ENCODE peak calls at places on chromosome 7, in six cellular contexts. I is Peyer's patch, F is tibial nerve, S is body of pancreas, Q is K562, U is GM12892. Y is an unnamed sample.

GRCh38 chr7:100949931-100950443 is 653 bp downstream of the MUC3A start:
- DNase-seq in I (peak; percentile 58), F (no peak), S (no peak), Q (peak; percentile 12), U (no peak), Y (no peak)

GRCh38 chr7:36644625-36645422 is 79.5 kb downstream of the AOAH start:
- DNase-seq in I (no peak), F (no peak), S (no peak), Q (no peak), U (no peak), Y (no peak)

GRCh38 chr7:120916116-120916515 is 34.5 kb upstream of the ING3 start:
- DNase-seq in I (no peak), F (no peak), S (no peak), Q (no peak), U (no peak), Y (no peak)

GRCh38 chr7:99365318-99366141 is 9.0 kb upstream of the ARPC1B start:
- DNase-seq in I (peak; percentile 86), F (no peak), S (peak; percentile 57), Q (peak; percentile 82), U (peak; percentile 68), Y (peak; percentile 61)

GRCh38 chr7:91550931-91551330 is 286.7 kb downstream of the FZD1 start:
- DNase-seq in I (no peak), F (no peak), S (no peak), Q (no peak), U (no peak), Y (no peak)

GRCh38 chr7:16078076-16078952 is 343.0 kb downstream of the CRPPA start:
- DNase-seq in I (peak; percentile 50), F (peak; percentile 80), S (peak; percentile 24), Q (peak; percentile 38), U (no peak), Y (no peak)

GRCh38 chr7:155962968-155963300 is 150.7 kb upstream of the SHH start:
- DNase-seq in I (no peak), F (no peak), S (no peak), Q (no peak), U (no peak), Y (no peak)

GRCh38 chr7:135950429-135950828 is 26.7 kb downstream of the MTPN start:
- DNase-seq in I (no peak), F (no peak), S (no peak), Q (no peak), U (no peak), Y (no peak)

GRCh38 chr7:91660734-91661355 is 219.7 kb downstream of the MTERF1 start:
- DNase-seq in I (no peak), F (no peak), S (no peak), Q (no peak), U (no peak), Y (no peak)

GRCh38 chr7:157887400-157887799 is 550.6 kb downstream of the DNAJB6 start:
- DNase-seq in I (no peak), F (no peak), S (no peak), Q (no peak), U (no peak), Y (no peak)

GRCh38 chr7:116525913-116526857 is 1.3 kb downstream of the CAV1 start:
- DNase-seq in I (peak; percentile 85), F (peak; percentile 57), S (peak; percentile 66), Q (peak; percentile 94), U (peak; percentile 89), Y (peak; percentile 88)
- TF ChIP-seq POLR2A in I (no peak), F (no peak), S (peak; percentile 25), Q (no peak), U (no peak), Y (no peak)

GRCh38 chr7:28955356-28955722 is 2.8 kb downstream of the TRIL start:
- DNase-seq in I (no peak), F (no peak), S (no peak), Q (no peak), U (no peak), Y (no peak)

GRCh38 chr7:28954936-28955335 is 3.2 kb downstream of the TRIL start:
- DNase-seq in I (no peak), F (no peak), S (no peak), Q (no peak), U (no peak), Y (no peak)

GRCh38 chr7:28956608-28957063 is 1.5 kb downstream of the TRIL start:
- DNase-seq in I (peak; percentile 67), F (peak; percentile 18), S (peak; percentile 65), Q (no peak), U (peak; percentile 30), Y (peak; percentile 37)

GRCh38 chr7:28957064-28957821 is 887 bp downstream of the TRIL start:
- DNase-seq in I (peak; percentile 50), F (no peak), S (peak; percentile 17), Q (no peak), U (peak; percentile 18), Y (peak; percentile 17)

GRCh38 chr7:28955723-28956607 is 2.2 kb downstream of the TRIL start:
- DNase-seq in I (peak; percentile 87), F (peak; percentile 51), S (peak; percentile 89), Q (no peak), U (peak; percentile 38), Y (peak; percentile 18)
- TF ChIP-seq POLR2A in I (no peak), F (no peak), S (no peak), Q (no peak), U (no peak), Y (no peak)

GRCh38 chr7:139775829-139776266 is 1.9 kb downstream of the HIPK2 start:
- DNase-seq in I (peak; percentile 91), F (peak; percentile 93), S (peak; percentile 79), Q (peak; percentile 68), U (peak; percentile 28), Y (peak; percentile 35)

GRCh38 chr7:139777948-139778841 is at the start of gene HIPK2:
- DNase-seq in I (peak; percentile 90), F (peak; percentile 62), S (peak; percentile 73), Q (peak; percentile 98), U (peak; percentile 83), Y (peak; percentile 88)

GRCh38 chr7:139777304-139777890 is 401 bp downstream of the HIPK2 start:
- DNase-seq in I (peak; percentile 67), F (no peak), S (peak; percentile 50), Q (peak; percentile 72), U (peak; percentile 38), Y (peak; percentile 41)

GRCh38 chr7:139774376-139774775 is 3.4 kb downstream of the HIPK2 start:
- DNase-seq in I (no peak), F (no peak), S (no peak), Q (no peak), U (no peak), Y (no peak)

GRCh38 chr7:139776486-139777303 is 1.1 kb downstream of the HIPK2 start:
- DNase-seq in I (peak; percentile 63), F (peak; percentile 31), S (peak; percentile 45), Q (peak; percentile 33), U (no peak), Y (no peak)
- TF ChIP-seq POLR2A in I (no peak), F (no peak), S (no peak), Q (no peak), U (no peak), Y (no peak)

GRCh38 chr7:2315787-2316186 is 1.5 kb upstream of the SNX8 start:
- DNase-seq in I (no peak), F (no peak), S (no peak), Q (no peak), U (no peak), Y (no peak)

GRCh38 chr7:2313450-2314208 is 612 bp downstream of the SNX8 start:
- DNase-seq in I (no peak), F (no peak), S (no peak), Q (no peak), U (peak; percentile 36), Y (no peak)

GRCh38 chr7:2316578-2316977 is 2.3 kb upstream of the SNX8 start:
- DNase-seq in I (no peak), F (no peak), S (no peak), Q (no peak), U (no peak), Y (no peak)

GRCh38 chr7:2312272-2312929 is 1.8 kb downstream of the SNX8 start:
- DNase-seq in I (peak; percentile 49), F (no peak), S (no peak), Q (no peak), U (peak; percentile 51), Y (no peak)

DNA sequence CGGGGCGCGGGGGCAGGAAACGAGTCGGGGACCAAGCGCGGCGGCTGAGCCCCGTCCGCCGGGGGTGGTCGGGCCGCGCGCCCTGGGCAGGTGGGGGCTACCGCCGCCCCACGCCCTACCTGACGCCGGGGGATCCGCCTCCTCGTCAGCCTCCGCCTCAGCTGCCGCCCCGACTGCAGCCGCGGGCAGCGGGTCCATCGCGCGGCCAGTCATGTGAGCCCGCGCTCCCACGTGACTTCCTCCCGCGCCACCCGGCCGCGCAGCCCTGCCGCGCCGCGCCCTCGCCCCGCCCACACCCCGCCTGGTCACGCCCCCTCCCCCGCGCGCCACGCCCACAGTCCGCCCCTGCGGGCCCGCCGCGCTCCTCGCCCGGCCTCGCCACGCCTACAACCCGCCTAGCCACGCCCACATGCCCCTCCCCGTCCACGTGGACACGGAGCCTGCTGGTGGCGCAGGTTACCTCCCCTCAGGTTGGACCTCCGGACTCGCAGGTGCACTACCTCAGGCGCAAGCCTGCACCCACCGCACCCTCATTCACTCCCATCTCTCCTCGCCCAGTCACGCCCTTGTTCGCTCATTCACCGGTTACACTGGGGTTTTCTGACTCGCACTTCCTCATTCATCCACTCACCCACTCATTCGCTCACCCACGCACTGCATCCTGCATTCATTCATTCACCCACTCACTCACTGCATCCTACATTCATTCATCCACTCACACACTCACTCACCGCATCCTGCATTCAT is at the start of gene SNX8:
- DNase-seq in I (peak; percentile 97), F (peak; percentile 86), S (peak; percentile 96), Q (peak; percentile 99), U (peak; percentile 92), Y (peak; percentile 87)
- TF ChIP-seq POLR2A in I (peak; percentile 56), F (peak; percentile 39), S (no peak), Q (peak; percentile 53), U (peak; percentile 78), Y (no peak)

GRCh38 chr7:69598487-69599148 is 343 bp downstream of the AUTS2 start:
- DNase-seq in I (no peak), F (peak; percentile 26), S (no peak), Q (no peak), U (peak; percentile 37), Y (no peak)
- TF ChIP-seq POLR2A in I (no peak), F (peak; percentile 18), S (no peak), Q (no peak), U (no peak), Y (no peak)

DNA sequence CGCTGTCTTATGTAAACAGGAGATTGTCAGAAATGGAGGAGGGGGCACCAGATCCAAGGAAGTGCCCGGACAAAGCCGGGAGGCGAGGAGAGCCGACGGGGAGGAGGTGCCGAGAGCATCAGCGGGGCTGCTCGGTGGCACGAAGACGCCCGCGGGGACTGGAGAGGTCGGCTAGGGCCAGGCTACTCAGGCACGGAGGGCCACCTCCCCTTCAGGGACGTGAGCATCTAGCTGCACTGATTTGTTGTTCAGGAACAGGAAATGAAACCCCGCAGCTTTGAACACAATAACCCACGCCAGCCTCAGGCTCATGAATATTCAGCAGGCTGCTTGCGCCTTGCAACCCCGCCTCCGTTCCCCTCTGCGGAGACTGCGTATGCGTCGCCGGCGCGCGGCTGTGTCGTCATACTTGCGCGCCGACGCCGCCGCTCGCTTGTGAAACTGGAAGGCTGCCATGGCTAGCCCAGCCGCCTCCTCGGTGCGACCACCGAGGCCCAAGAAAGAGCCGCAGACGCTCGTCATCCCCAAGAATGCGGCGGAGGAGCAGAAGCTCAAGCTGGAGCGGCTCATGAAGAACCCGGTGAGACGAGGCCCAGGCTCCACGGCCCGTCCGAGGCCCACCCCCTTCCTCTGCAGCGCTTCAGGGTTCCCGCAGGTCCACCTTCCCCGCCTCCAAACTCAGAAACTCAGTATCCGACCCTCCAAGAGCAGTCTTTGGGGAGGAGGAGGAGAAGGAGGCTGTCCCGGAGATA is at the start of gene PRKRIP1:
- DNase-seq in I (peak; percentile 96), F (peak; percentile 66), S (peak; percentile 85), Q (peak; percentile 89), U (peak; percentile 87), Y (peak; percentile 87)
- TF ChIP-seq POLR2A in I (peak; percentile 24), F (peak; percentile 23), S (peak; percentile 14), Q (peak; percentile 85), U (peak; percentile 65), Y (peak; percentile 76)

Y was measured in GM12891.